ENCODE peak calls at places on chromosomes 5 and 9, in ten cellular contexts. One of them, this sample, is unnamed.

GRCh38 chr5:176402684-176403083 is 13.7 kb downstream of the CLTB start:
- DNase-seq in NCI-H1092: no peak
- DNase-seq in smooth muscle cell of the brain vasculature: no peak
- DNase-seq in activated naive CD4-positive, alpha-beta T cell: no peak
- DNase-seq in SK-N-DZ: no peak
- DNase-seq in fibroblast of pulmonary artery: no peak
- DNase-seq in sigmoid colon: peak; percentile 41
- DNase-seq in fibroblast of the conjunctiva: no peak
- DNase-seq in posterior cingulate gyrus: peak; percentile 30
- DNase-seq in heart right ventricle: no peak
- DNase-seq in this sample: no peak

GRCh38 chr9:113886471-113886870 is 10.4 kb downstream of the ZNF618 start:
- DNase-seq in smooth muscle cell of the brain vasculature: no peak
- DNase-seq in posterior cingulate gyrus: no peak
- DNase-seq in sigmoid colon: no peak
- DNase-seq in NCI-H1092: no peak
- DNase-seq in heart right ventricle: no peak
- DNase-seq in SK-N-DZ: no peak
- DNase-seq in fibroblast of pulmonary artery: no peak
- DNase-seq in activated naive CD4-positive, alpha-beta T cell: no peak
- DNase-seq in fibroblast of the conjunctiva: no peak
- DNase-seq in this sample: no peak

GRCh38 chr9:72193478-72193881 is 44.2 kb downstream of the GDA start:
- DNase-seq in posterior cingulate gyrus: no peak
- DNase-seq in heart right ventricle: no peak
- DNase-seq in activated naive CD4-positive, alpha-beta T cell: no peak
- DNase-seq in sigmoid colon: no peak
- DNase-seq in fibroblast of the conjunctiva: no peak
- DNase-seq in fibroblast of pulmonary artery: no peak
- DNase-seq in NCI-H1092: no peak
- DNase-seq in smooth muscle cell of the brain vasculature: no peak
- DNase-seq in SK-N-DZ: no peak
- DNase-seq in this sample: no peak

GRCh38 chr9:14221558-14221957 is 92.4 kb downstream of the NFIB start:
- DNase-seq in fibroblast of the conjunctiva: peak; percentile 72
- DNase-seq in posterior cingulate gyrus: no peak
- DNase-seq in SK-N-DZ: no peak
- DNase-seq in smooth muscle cell of the brain vasculature: no peak
- DNase-seq in sigmoid colon: no peak
- DNase-seq in activated naive CD4-positive, alpha-beta T cell: no peak
- DNase-seq in heart right ventricle: no peak
- DNase-seq in fibroblast of pulmonary artery: peak; percentile 85
- DNase-seq in NCI-H1092: no peak
- DNase-seq in this sample: no peak

GRCh38 chr5:6435356-6435755 is 13.3 kb upstream of the UBE2QL1 start:
- DNase-seq in SK-N-DZ: no peak
- DNase-seq in sigmoid colon: no peak
- DNase-seq in NCI-H1092: no peak
- DNase-seq in fibroblast of pulmonary artery: peak; percentile 3
- DNase-seq in fibroblast of the conjunctiva: no peak
- DNase-seq in posterior cingulate gyrus: no peak
- DNase-seq in smooth muscle cell of the brain vasculature: no peak
- DNase-seq in heart right ventricle: no peak
- DNase-seq in activated naive CD4-positive, alpha-beta T cell: no peak
- DNase-seq in this sample: no peak

GRCh38 chr9:73137286-73137899 is 14.3 kb upstream of the ANXA1 start:
- DNase-seq in fibroblast of the conjunctiva: no peak
- DNase-seq in heart right ventricle: no peak
- DNase-seq in NCI-H1092: no peak
- DNase-seq in fibroblast of pulmonary artery: no peak
- DNase-seq in activated naive CD4-positive, alpha-beta T cell: no peak
- DNase-seq in SK-N-DZ: no peak
- DNase-seq in posterior cingulate gyrus: no peak
- DNase-seq in smooth muscle cell of the brain vasculature: no peak
- DNase-seq in sigmoid colon: no peak
- DNase-seq in this sample: no peak

GRCh38 chr5:177982072-177982727 is 13.8 kb downstream of the PROP1 start:
- DNase-seq in sigmoid colon: no peak
- DNase-seq in fibroblast of pulmonary artery: no peak
- DNase-seq in SK-N-DZ: no peak
- DNase-seq in NCI-H1092: no peak
- DNase-seq in posterior cingulate gyrus: peak; percentile 73
- DNase-seq in activated naive CD4-positive, alpha-beta T cell: peak; percentile 4
- DNase-seq in heart right ventricle: no peak
- DNase-seq in smooth muscle cell of the brain vasculature: no peak
- DNase-seq in fibroblast of the conjunctiva: no peak
- DNase-seq in this sample: no peak

GRCh38 chr9:10339152-10339551 is 273.6 kb downstream of the PTPRD start:
- DNase-seq in sigmoid colon: no peak
- DNase-seq in SK-N-DZ: no peak
- DNase-seq in NCI-H1092: no peak
- DNase-seq in posterior cingulate gyrus: no peak
- DNase-seq in activated naive CD4-positive, alpha-beta T cell: no peak
- DNase-seq in fibroblast of the conjunctiva: no peak
- DNase-seq in fibroblast of pulmonary artery: no peak
- DNase-seq in smooth muscle cell of the brain vasculature: no peak
- DNase-seq in heart right ventricle: no peak
- DNase-seq in this sample: no peak

GRCh38 chr9:77725051-77725702 is 77.1 kb upstream of the GNA14 start:
- DNase-seq in fibroblast of the conjunctiva: no peak
- DNase-seq in activated naive CD4-positive, alpha-beta T cell: no peak
- DNase-seq in NCI-H1092: no peak
- DNase-seq in posterior cingulate gyrus: no peak
- DNase-seq in heart right ventricle: no peak
- DNase-seq in smooth muscle cell of the brain vasculature: peak; percentile 40
- DNase-seq in sigmoid colon: no peak
- DNase-seq in fibroblast of pulmonary artery: no peak
- DNase-seq in SK-N-DZ: no peak
- DNase-seq in this sample: no peak

GRCh38 chr5:329758-330149 is 8.2 kb downstream of the AHRR start:
- DNase-seq in SK-N-DZ: no peak
- DNase-seq in heart right ventricle: no peak
- DNase-seq in fibroblast of pulmonary artery: no peak
- DNase-seq in sigmoid colon: no peak
- DNase-seq in smooth muscle cell of the brain vasculature: no peak
- DNase-seq in posterior cingulate gyrus: no peak
- DNase-seq in activated naive CD4-positive, alpha-beta T cell: no peak
- DNase-seq in NCI-H1092: no peak
- DNase-seq in fibroblast of the conjunctiva: no peak
- DNase-seq in this sample: no peak

GRCh38 chr5:159458217-159458711 is 128.0 kb upstream of the IL12B start:
- DNase-seq in smooth muscle cell of the brain vasculature: no peak
- DNase-seq in fibroblast of the conjunctiva: no peak
- DNase-seq in posterior cingulate gyrus: no peak
- DNase-seq in sigmoid colon: no peak
- DNase-seq in NCI-H1092: no peak
- DNase-seq in heart right ventricle: no peak
- DNase-seq in fibroblast of pulmonary artery: no peak
- DNase-seq in SK-N-DZ: no peak
- DNase-seq in activated naive CD4-positive, alpha-beta T cell: no peak
- DNase-seq in this sample: no peak

GRCh38 chr5:175195698-175196656 is 248.0 kb downstream of the DRD1 start:
- DNase-seq in activated naive CD4-positive, alpha-beta T cell: no peak
- DNase-seq in fibroblast of pulmonary artery: no peak
- DNase-seq in sigmoid colon: no peak
- DNase-seq in smooth muscle cell of the brain vasculature: no peak
- DNase-seq in posterior cingulate gyrus: no peak
- DNase-seq in NCI-H1092: no peak
- DNase-seq in heart right ventricle: no peak
- DNase-seq in SK-N-DZ: no peak
- DNase-seq in fibroblast of the conjunctiva: peak; percentile 55
- DNase-seq in this sample: no peak

GRCh38 chr5:73892806-73893205 is 266.8 kb downstream of the ARHGEF28 start:
- DNase-seq in NCI-H1092: no peak
- DNase-seq in smooth muscle cell of the brain vasculature: peak; percentile 60
- DNase-seq in posterior cingulate gyrus: no peak
- DNase-seq in sigmoid colon: no peak
- DNase-seq in fibroblast of the conjunctiva: peak; percentile 91
- DNase-seq in heart right ventricle: no peak
- DNase-seq in SK-N-DZ: no peak
- DNase-seq in activated naive CD4-positive, alpha-beta T cell: no peak
- DNase-seq in fibroblast of pulmonary artery: peak; percentile 95
- DNase-seq in this sample: no peak

GRCh38 chr9:33230756-33231691 is 8.9 kb upstream of the SPINK4 start:
- DNase-seq in posterior cingulate gyrus: no peak
- DNase-seq in heart right ventricle: no peak
- DNase-seq in SK-N-DZ: no peak
- DNase-seq in sigmoid colon: no peak
- DNase-seq in smooth muscle cell of the brain vasculature: no peak
- DNase-seq in fibroblast of pulmonary artery: no peak
- DNase-seq in fibroblast of the conjunctiva: no peak
- DNase-seq in NCI-H1092: no peak
- DNase-seq in activated naive CD4-positive, alpha-beta T cell: no peak
- DNase-seq in this sample: no peak

GRCh38 chr9:86034863-86035734 is 64.3 kb downstream of the GOLM1 start:
- DNase-seq in fibroblast of the conjunctiva: peak; percentile 38
- DNase-seq in fibroblast of pulmonary artery: peak; percentile 49
- DNase-seq in SK-N-DZ: peak; percentile 45
- DNase-seq in NCI-H1092: peak; percentile 8
- DNase-seq in sigmoid colon: no peak
- DNase-seq in smooth muscle cell of the brain vasculature: peak; percentile 21
- DNase-seq in activated naive CD4-positive, alpha-beta T cell: no peak
- DNase-seq in posterior cingulate gyrus: peak; percentile 87
- DNase-seq in heart right ventricle: no peak
- DNase-seq in this sample: no peak

GRCh38 chr9:124217839-124218437 is 39.8 kb upstream of the NEK6 start:
- DNase-seq in SK-N-DZ: no peak
- DNase-seq in NCI-H1092: no peak
- DNase-seq in activated naive CD4-positive, alpha-beta T cell: no peak
- DNase-seq in heart right ventricle: no peak
- DNase-seq in fibroblast of pulmonary artery: no peak
- DNase-seq in fibroblast of the conjunctiva: no peak
- DNase-seq in posterior cingulate gyrus: no peak
- DNase-seq in smooth muscle cell of the brain vasculature: no peak
- DNase-seq in sigmoid colon: peak; percentile 45
- DNase-seq in this sample: no peak

GRCh38 chr5:134526483-134527155 is 1.1 kb downstream of the JADE2 start:
- DNase-seq in fibroblast of the conjunctiva: no peak
- DNase-seq in activated naive CD4-positive, alpha-beta T cell: peak; percentile 61
- DNase-seq in SK-N-DZ: peak; percentile 62
- DNase-seq in NCI-H1092: no peak
- DNase-seq in heart right ventricle: peak; percentile 84
- DNase-seq in posterior cingulate gyrus: peak; percentile 96
- DNase-seq in fibroblast of pulmonary artery: no peak
- DNase-seq in sigmoid colon: peak; percentile 91
- DNase-seq in smooth muscle cell of the brain vasculature: no peak
- DNase-seq in this sample: peak; percentile 71

GRCh38 chr9:72577212-72577753 is 55.9 kb downstream of the TMC1 start:
- DNase-seq in posterior cingulate gyrus: no peak
- DNase-seq in sigmoid colon: no peak
- DNase-seq in heart right ventricle: no peak
- DNase-seq in SK-N-DZ: no peak
- DNase-seq in fibroblast of the conjunctiva: peak; percentile 85
- DNase-seq in fibroblast of pulmonary artery: peak; percentile 93
- DNase-seq in smooth muscle cell of the brain vasculature: no peak
- DNase-seq in activated naive CD4-positive, alpha-beta T cell: no peak
- DNase-seq in NCI-H1092: no peak
- DNase-seq in this sample: no peak

GRCh38 chr9:131642496-131643083 is 97.3 kb downstream of the PRRT1B start:
- DNase-seq in fibroblast of the conjunctiva: no peak
- DNase-seq in activated naive CD4-positive, alpha-beta T cell: no peak
- DNase-seq in posterior cingulate gyrus: no peak
- DNase-seq in SK-N-DZ: no peak
- DNase-seq in fibroblast of pulmonary artery: no peak
- DNase-seq in sigmoid colon: no peak
- DNase-seq in smooth muscle cell of the brain vasculature: no peak
- DNase-seq in NCI-H1092: no peak
- DNase-seq in heart right ventricle: no peak
- DNase-seq in this sample: no peak

GRCh38 chr9:71895955-71896354 is 15.0 kb downstream of the ABHD17B start:
- DNase-seq in sigmoid colon: no peak
- DNase-seq in fibroblast of the conjunctiva: no peak
- DNase-seq in SK-N-DZ: no peak
- DNase-seq in NCI-H1092: no peak
- DNase-seq in heart right ventricle: no peak
- DNase-seq in smooth muscle cell of the brain vasculature: no peak
- DNase-seq in activated naive CD4-positive, alpha-beta T cell: no peak
- DNase-seq in posterior cingulate gyrus: no peak
- DNase-seq in fibroblast of pulmonary artery: no peak
- DNase-seq in this sample: no peak

GRCh38 chr9:110148868-110149267 is 59.1 kb downstream of the C9orf152 start:
- DNase-seq in heart right ventricle: no peak
- DNase-seq in NCI-H1092: no peak
- DNase-seq in sigmoid colon: no peak
- DNase-seq in activated naive CD4-positive, alpha-beta T cell: no peak
- DNase-seq in fibroblast of pulmonary artery: no peak
- DNase-seq in fibroblast of the conjunctiva: no peak
- DNase-seq in posterior cingulate gyrus: no peak
- DNase-seq in smooth muscle cell of the brain vasculature: no peak
- DNase-seq in SK-N-DZ: no peak
- DNase-seq in this sample: no peak

GRCh38 chr9:110638381-110638954 is 30.1 kb upstream of the MUSK start:
- DNase-seq in activated naive CD4-positive, alpha-beta T cell: no peak
- DNase-seq in NCI-H1092: peak; percentile 23
- DNase-seq in fibroblast of the conjunctiva: no peak
- DNase-seq in SK-N-DZ: no peak
- DNase-seq in smooth muscle cell of the brain vasculature: no peak
- DNase-seq in heart right ventricle: no peak
- DNase-seq in fibroblast of pulmonary artery: peak; percentile 71
- DNase-seq in sigmoid colon: no peak
- DNase-seq in posterior cingulate gyrus: no peak
- DNase-seq in this sample: no peak

GRCh38 chr5:126805108-126805507 is 28.2 kb downstream of the LMNB1 start:
- DNase-seq in posterior cingulate gyrus: no peak
- DNase-seq in fibroblast of the conjunctiva: peak; percentile 23
- DNase-seq in NCI-H1092: no peak
- DNase-seq in SK-N-DZ: no peak
- DNase-seq in fibroblast of pulmonary artery: peak; percentile 62
- DNase-seq in sigmoid colon: no peak
- DNase-seq in smooth muscle cell of the brain vasculature: no peak
- DNase-seq in heart right ventricle: no peak
- DNase-seq in activated naive CD4-positive, alpha-beta T cell: no peak
- DNase-seq in this sample: no peak

GRCh38 chr5:104265531-104266130 is 703.0 kb upstream of the NUDT12 start:
- DNase-seq in fibroblast of pulmonary artery: no peak
- DNase-seq in fibroblast of the conjunctiva: no peak
- DNase-seq in posterior cingulate gyrus: no peak
- DNase-seq in activated naive CD4-positive, alpha-beta T cell: no peak
- DNase-seq in heart right ventricle: no peak
- DNase-seq in smooth muscle cell of the brain vasculature: no peak
- DNase-seq in sigmoid colon: no peak
- DNase-seq in NCI-H1092: no peak
- DNase-seq in SK-N-DZ: no peak
- DNase-seq in this sample: no peak

GRCh38 chr5:166430491-166431319 is 1860.7 kb upstream of the WWC1 start:
- DNase-seq in posterior cingulate gyrus: no peak
- DNase-seq in sigmoid colon: no peak
- DNase-seq in fibroblast of the conjunctiva: no peak
- DNase-seq in heart right ventricle: no peak
- DNase-seq in NCI-H1092: no peak
- DNase-seq in smooth muscle cell of the brain vasculature: no peak
- DNase-seq in activated naive CD4-positive, alpha-beta T cell: no peak
- DNase-seq in fibroblast of pulmonary artery: no peak
- DNase-seq in SK-N-DZ: no peak
- DNase-seq in this sample: no peak

GRCh38 chr9:73050062-73050814 is 97.4 kb upstream of the ALDH1A1 start:
- DNase-seq in NCI-H1092: no peak
- DNase-seq in sigmoid colon: no peak
- DNase-seq in posterior cingulate gyrus: no peak
- DNase-seq in activated naive CD4-positive, alpha-beta T cell: no peak
- DNase-seq in fibroblast of pulmonary artery: peak; percentile 39
- DNase-seq in SK-N-DZ: no peak
- DNase-seq in fibroblast of the conjunctiva: no peak
- DNase-seq in smooth muscle cell of the brain vasculature: no peak
- DNase-seq in heart right ventricle: no peak
- DNase-seq in this sample: no peak

GRCh38 chr5:82480331-82480730 is 202.2 kb upstream of the RPS23 start:
- DNase-seq in NCI-H1092: no peak
- DNase-seq in heart right ventricle: no peak
- DNase-seq in posterior cingulate gyrus: no peak
- DNase-seq in fibroblast of the conjunctiva: no peak
- DNase-seq in SK-N-DZ: no peak
- DNase-seq in activated naive CD4-positive, alpha-beta T cell: no peak
- DNase-seq in smooth muscle cell of the brain vasculature: no peak
- DNase-seq in fibroblast of pulmonary artery: no peak
- DNase-seq in sigmoid colon: no peak
- DNase-seq in this sample: no peak

GRCh38 chr5:58456486-58456885 is 3.4 kb downstream of the PLK2 start:
- DNase-seq in SK-N-DZ: no peak
- DNase-seq in NCI-H1092: no peak
- DNase-seq in fibroblast of the conjunctiva: no peak
- DNase-seq in heart right ventricle: no peak
- DNase-seq in smooth muscle cell of the brain vasculature: no peak
- DNase-seq in activated naive CD4-positive, alpha-beta T cell: no peak
- DNase-seq in fibroblast of pulmonary artery: no peak
- DNase-seq in posterior cingulate gyrus: no peak
- DNase-seq in sigmoid colon: no peak
- DNase-seq in this sample: no peak